ENCODE peak calls at places on chromosomes 7 and 10, in ten cellular contexts. N is fibroblast of the aortic adventitia; D is neural progenitor cell; R is RCC 7860; B is HCEC 1CT; K is activated T-cell treated with anti-CD3 and anti-CD28 coated beads, Interleukin-2, amount 50 U/mL, for 72 hours; Z is central memory CD8-positive, alpha-beta T cell; E is activated CD4-positive, alpha-beta memory T cell treated with anti-CD3 and anti-CD28 coated beads, Interleukin-2, amount 10 ng/mL, durations not matched to agents 7 days and 5 days; S is activated CD8-positive, alpha-beta T cell treated with anti-CD3 and anti-CD28 coated beads for 36 hours; M is foreskin melanocyte. G is an unnamed sample.

GRCh38 chr10:47356708-47357107 is 8.5 kb downstream of the RBP3 start:
- DNase-seq in N (no peak), D (no peak), R (no peak), B (no peak), K (no peak), Z (no peak), E (no peak), S (no peak), M (no peak), G (no peak)

GRCh38 chr10:60427709-60428386 is 38.2 kb upstream of the ANK3 start:
- DNase-seq in N (no peak), D (no peak), R (no peak), B (no peak), K (no peak), Z (no peak), E (no peak), S (no peak), M (no peak), G (no peak)

GRCh38 chr7:67493386-67493785 is 496.8 kb downstream of the TYW1 start:
- DNase-seq in N (no peak), D (no peak), R (no peak), B (no peak), K (no peak), Z (no peak), E (no peak), S (no peak), M (no peak), G (no peak)

GRCh38 chr10:68327889-68328786 is 3.7 kb upstream of the HNRNPH3 start:
- DNase-seq in N (peak; percentile 77), D (peak; percentile 70), R (no peak), B (peak; percentile 73), K (no peak), Z (no peak), E (no peak), S (no peak), M (peak; percentile 79), G (no peak)

GRCh38 chr10:14322531-14322930 is 8.2 kb downstream of the FRMD4A start:
- DNase-seq in N (no peak), D (no peak), R (no peak), B (no peak), K (no peak), Z (no peak), E (no peak), S (no peak), M (no peak), G (no peak)

GRCh38 chr7:22387583-22387982 is 30.6 kb upstream of the RAPGEF5 start:
- DNase-seq in N (peak; percentile 91), D (no peak), R (no peak), B (no peak), K (no peak), Z (no peak), E (no peak), S (no peak), M (no peak), G (no peak)

GRCh38 chr7:73815436-73815835 is 15.4 kb upstream of the CLDN4 start:
- DNase-seq in N (no peak), D (no peak), R (no peak), B (no peak), K (no peak), Z (no peak), E (no peak), S (no peak), M (no peak), G (no peak)

GRCh38 chr7:39749177-39749576 is 125.8 kb downstream of the RALA start:
- DNase-seq in N (peak; percentile 68), D (no peak), R (peak; percentile 43), B (peak; percentile 79), K (no peak), Z (no peak), E (no peak), S (no peak), M (no peak), G (no peak)

GRCh38 chr7:96331775-96332174 is 9.9 kb upstream of the SLC25A13 start:
- DNase-seq in N (no peak), D (no peak), R (no peak), B (no peak), K (no peak), Z (no peak), E (no peak), S (no peak), M (no peak), G (no peak)

GRCh38 chr7:51324206-51324884 is 7.7 kb upstream of the COBL start:
- DNase-seq in N (no peak), D (no peak), R (no peak), B (no peak), K (no peak), Z (no peak), E (no peak), S (no peak), M (no peak), G (no peak)

GRCh38 chr10:26810435-26811026 is 50.2 kb downstream of the ABI1 start:
- DNase-seq in N (no peak), D (no peak), R (no peak), B (peak; percentile 15), K (no peak), Z (no peak), E (no peak), S (no peak), M (no peak), G (no peak)

GRCh38 chr7:76403780-76404494 is 5.6 kb downstream of the SSC4D start:
- DNase-seq in N (no peak), D (no peak), R (no peak), B (no peak), K (no peak), Z (no peak), E (no peak), S (no peak), M (no peak), G (no peak)

GRCh38 chr10:86366033-86366901 is at the start of gene GRID1:
- DNase-seq in N (no peak), D (peak; percentile 83), R (no peak), B (no peak), K (peak; percentile 28), Z (no peak), E (no peak), S (no peak), M (no peak), G (no peak)

GRCh38 chr7:130897515-130898419 is 163.8 kb upstream of the KLF14 start:
- DNase-seq in N (no peak), D (no peak), R (peak; percentile 98), B (no peak), K (no peak), Z (no peak), E (no peak), S (no peak), M (no peak), G (no peak)

GRCh38 chr7:7536396-7537019 is 835 bp upstream of the COL28A1 start:
- DNase-seq in N (no peak), D (no peak), R (no peak), B (no peak), K (no peak), Z (no peak), E (no peak), S (no peak), M (no peak), G (no peak)

GRCh38 chr10:103231047-103231551 is 14.6 kb upstream of the RPEL1 start:
- DNase-seq in N (peak; percentile 98), D (peak; percentile 83), R (peak; percentile 95), B (peak; percentile 97), K (no peak), Z (no peak), E (no peak), S (no peak), M (peak; percentile 71), G (peak; percentile 77)

GRCh38 chr7:38273286-38273995 is at the start of gene TARP:
- DNase-seq in N (no peak), D (no peak), R (no peak), B (no peak), K (no peak), Z (no peak), E (no peak), S (no peak), M (no peak), G (no peak)

GRCh38 chr10:110304394-110304779 is 333 bp downstream of the SMNDC1 start:
- DNase-seq in N (no peak), D (peak; percentile 80), R (no peak), B (no peak), K (no peak), Z (no peak), E (no peak), S (no peak), M (no peak), G (no peak)

GRCh38 chr10:65273063-65273462 is 1652.8 kb upstream of the LRRTM3 start:
- DNase-seq in N (no peak), D (peak; percentile 56), R (no peak), B (no peak), K (no peak), Z (no peak), E (no peak), S (no peak), M (no peak), G (peak; percentile 4)

GRCh38 chr10:132512693-132513345 is 24.8 kb upstream of the INPP5A start:
- DNase-seq in N (no peak), D (no peak), R (no peak), B (no peak), K (no peak), Z (no peak), E (no peak), S (no peak), M (no peak), G (no peak)

GRCh38 chr7:82467020-82467419 is 23.4 kb upstream of the CACNA2D1 start:
- DNase-seq in N (no peak), D (no peak), R (no peak), B (no peak), K (no peak), Z (no peak), E (no peak), S (no peak), M (no peak), G (no peak)

GRCh38 chr7:23404546-23405239 is 65.6 kb downstream of the IGF2BP3 start:
- DNase-seq in N (no peak), D (no peak), R (no peak), B (no peak), K (no peak), Z (no peak), E (no peak), S (peak; percentile 44), M (peak; percentile 79), G (no peak)

GRCh38 chr10:34581871-34582532 is 233.1 kb downstream of the PARD3 start:
- DNase-seq in N (peak; percentile 89), D (no peak), R (peak; percentile 22), B (peak; percentile 64), K (no peak), Z (no peak), E (no peak), S (no peak), M (no peak), G (no peak)

GRCh38 chr10:114343623-114344306 is 60.5 kb downstream of the AFAP1L2 start:
- DNase-seq in N (no peak), D (no peak), R (no peak), B (no peak), K (no peak), Z (no peak), E (no peak), S (no peak), M (peak; percentile 34), G (no peak)

GRCh38 chr10:26837139-26837538 is 23.6 kb downstream of the ABI1 start:
- DNase-seq in N (no peak), D (no peak), R (no peak), B (no peak), K (no peak), Z (no peak), E (no peak), S (no peak), M (no peak), G (no peak)

GRCh38 chr7:4694653-4695335 is 12.7 kb downstream of the FOXK1 start:
- DNase-seq in N (peak; percentile 96), D (no peak), R (peak; percentile 41), B (peak; percentile 63), K (no peak), Z (no peak), E (no peak), S (no peak), M (no peak), G (no peak)

GRCh38 chr7:4261038-4261960 is 420.8 kb upstream of the FOXK1 start:
- DNase-seq in N (no peak), D (peak; percentile 26), R (no peak), B (no peak), K (no peak), Z (no peak), E (no peak), S (no peak), M (no peak), G (no peak)

GRCh38 chr7:92250603-92251002 is 4.8 kb downstream of the ANKIB1 start:
- DNase-seq in N (no peak), D (no peak), R (no peak), B (no peak), K (no peak), Z (no peak), E (no peak), S (no peak), M (no peak), G (no peak)